ENCODE peak calls at places on chromosomes 12 and 14, in nine cellular contexts. N, X, B, W, D, K, U, Z and V are unnamed samples.
A peak's percentile ranks its signal among the peaks of the same experiment; 100 is the strongest.

GRCh38 chr14:95452176-95452889 is 64.1 kb downstream of the SYNE3 start:
- DNase-seq in W (peak; percentile 46), X (no peak), Z (no peak), N (peak; percentile 56), B (no peak), D (no peak), U (no peak), K (no peak), V (no peak)

GRCh38 chr14:71586131-71586893 is 345.9 kb upstream of the RGS6 start:
- DNase-seq in U (no peak), K (no peak), D (no peak), X (peak; percentile 34), B (no peak), W (peak; percentile 66), N (peak; percentile 20), Z (peak; percentile 60), V (no peak)

GRCh38 chr12:22525426-22525825 is 18.9 kb downstream of the C2CD5 start:
- DNase-seq in N (no peak), W (peak; percentile 50), D (no peak), U (no peak), Z (no peak), B (no peak), X (no peak), K (no peak), V (no peak)

GRCh38 chr12:12333980-12334709 is 15.9 kb downstream of the MANSC1 start:
- DNase-seq in W (peak; percentile 70), K (no peak), N (peak; percentile 80), U (peak; percentile 17), X (peak; percentile 43), Z (no peak), B (no peak), D (peak; percentile 43), V (no peak)

GRCh38 chr12:68446896-68447806 is 115.0 kb upstream of the MDM1 start:
- DNase-seq in U (no peak), Z (peak; percentile 57), N (no peak), W (peak; percentile 35), D (no peak), X (no peak), K (no peak), B (no peak), V (no peak)

GRCh38 chr12:110688446-110689001 is 391 bp downstream of the HVCN1 start:
- DNase-seq in U (peak; percentile 0), N (no peak), W (peak; percentile 12), Z (peak; percentile 14), B (no peak), X (no peak), K (no peak), D (no peak), V (no peak)

GRCh38 chr14:60760648-60761364 is 26.2 kb downstream of the MNAT1 start:
- DNase-seq in B (no peak), Z (no peak), D (no peak), U (peak; percentile 90), X (no peak), K (no peak), W (no peak), N (no peak), V (no peak)

GRCh38 chr12:4958697-4959375 is 49.1 kb downstream of the KCNA1 start:
- DNase-seq in U (no peak), D (no peak), Z (no peak), X (no peak), K (no peak), W (no peak), B (no peak), N (no peak), V (no peak)

GRCh38 chr14:61841145-61841544 is 78.9 kb downstream of the SNAPC1 start:
- DNase-seq in B (no peak), U (no peak), N (peak; percentile 31), D (no peak), X (no peak), W (peak; percentile 10), K (no peak), Z (no peak), V (no peak)

GRCh38 chr12:98644433-98644711 is 216 bp downstream of the IKBIP start:
- DNase-seq in B (no peak), W (no peak), X (peak; percentile 42), N (no peak), K (no peak), U (peak; percentile 86), D (no peak), Z (no peak), V (no peak)

GRCh38 chr14:54756656-54757392 is 145.8 kb downstream of the GCH1 start:
- DNase-seq in X (no peak), U (no peak), W (no peak), N (no peak), B (no peak), K (no peak), Z (no peak), D (no peak), V (no peak)

GRCh38 chr14:42004321-42004720 is 397.6 kb downstream of the LRFN5 start:
- DNase-seq in B (no peak), D (no peak), K (no peak), W (no peak), X (no peak), Z (no peak), N (no peak), U (no peak), V (no peak)

GRCh38 chr14:105364100-105364708 is 34.1 kb upstream of the TEX22 start:
- DNase-seq in D (no peak), X (no peak), W (peak; percentile 93), B (no peak), U (peak; percentile 54), N (peak; percentile 95), K (no peak), Z (no peak), V (peak; percentile 26)

GRCh38 chr14:21063479-21063878 is 5.9 kb downstream of the RNASE8 start:
- DNase-seq in U (peak; percentile 45), K (no peak), Z (no peak), X (no peak), D (no peak), N (no peak), B (no peak), W (peak; percentile 86), V (no peak)

GRCh38 chr14:74347795-74348100 is 523 bp upstream of the VRTN start:
- DNase-seq in K (no peak), N (no peak), Z (no peak), W (no peak), D (no peak), U (no peak), X (no peak), B (no peak), V (no peak)

GRCh38 chr12:124861492-124861891 is 2.2 kb downstream of the SCARB1 start:
- DNase-seq in D (peak; percentile 71), N (no peak), B (peak; percentile 49), X (peak; percentile 71), U (no peak), Z (no peak), K (peak; percentile 80), W (peak; percentile 18), V (no peak)
- H3K27ac ChIP-seq in D (no peak overlapping the region), N (no peak overlapping the region), B (peak overlapping the region; percentile 89), X (no peak overlapping the region), U (no peak overlapping the region), Z (no peak overlapping the region), K (no peak overlapping the region), W (no peak overlapping the region), V (no peak overlapping the region)

GRCh38 chr14:102776761-102777710 is at the start of gene TRAF3:
- DNase-seq in N (peak; percentile 93), K (peak; percentile 75), B (no peak), W (peak; percentile 86), X (peak; percentile 64), U (no peak), D (peak; percentile 79), Z (no peak), V (no peak)
- H3K27ac ChIP-seq in N (peak within 1 kb of the TSS; percentile 65), K (peak within 1 kb of the TSS; percentile 87), B (peak within 1 kb of the TSS; percentile 92), W (peak within 1 kb of the TSS; percentile 77), X (peak within 1 kb of the TSS; percentile 86), U (peak within 1 kb of the TSS; percentile 92), D (peak within 1 kb of the TSS; percentile 85), Z (peak within 1 kb of the TSS; percentile 57), V (peak within 1 kb of the TSS; percentile 62)

DNA sequence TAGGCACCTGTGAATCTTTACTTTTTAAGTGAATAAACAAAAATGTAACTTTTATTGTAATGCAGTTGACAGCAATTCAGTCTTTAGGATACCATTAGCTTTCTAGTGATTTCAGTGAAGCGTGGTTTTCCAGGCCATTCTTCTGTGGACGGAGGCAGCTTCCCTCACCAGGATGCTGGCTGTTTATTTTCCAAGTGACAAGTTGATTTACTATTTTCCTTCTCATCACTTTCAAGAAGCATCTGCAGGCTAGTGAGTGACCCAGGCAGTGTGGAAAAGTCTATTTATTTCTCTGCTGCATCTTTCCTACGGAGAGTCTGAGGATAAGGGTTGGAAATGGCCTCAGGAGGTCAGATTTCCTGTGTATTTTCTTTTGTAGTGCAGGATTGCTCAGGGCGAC is 467.7 kb downstream of the NRXN3 start:
- DNase-seq in K (no peak), B (no peak), X (no peak), U (no peak), D (no peak), Z (no peak), N (no peak), W (no peak), V (no peak)
- H3K27ac ChIP-seq in K (no peak overlapping the region), B (no peak overlapping the region), X (no peak overlapping the region), U (no peak overlapping the region), D (no peak overlapping the region), Z (no peak overlapping the region), N (no peak overlapping the region), W (no peak overlapping the region), V (no peak overlapping the region)

DNA sequence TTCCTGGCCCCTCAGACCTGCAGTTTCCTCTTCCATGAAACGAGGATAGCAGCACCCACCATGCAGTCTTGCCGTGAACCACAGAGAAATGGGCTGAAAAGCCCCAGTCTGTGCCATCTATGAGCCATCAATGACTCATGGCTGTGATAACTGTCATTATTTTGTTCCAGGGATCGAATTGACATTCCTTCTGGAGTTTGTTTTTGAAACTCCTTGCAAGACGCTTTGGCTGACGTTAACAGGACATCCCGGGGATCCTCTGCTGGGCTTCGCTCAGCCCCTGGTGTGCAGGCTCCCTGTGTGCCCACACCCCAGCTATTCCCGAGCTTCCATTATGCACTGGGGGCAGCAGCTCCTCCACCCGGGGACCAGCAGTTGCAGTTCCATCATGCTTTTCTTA is 33.8 kb downstream of the MMAB start:
- DNase-seq in Z (no peak), W (peak; percentile 64), N (no peak), X (no peak), U (no peak), K (no peak), D (no peak), B (no peak), V (no peak)
- H3K27ac ChIP-seq in Z (no peak overlapping the region), W (no peak overlapping the region), N (no peak overlapping the region), X (no peak overlapping the region), U (no peak overlapping the region), K (no peak overlapping the region), D (no peak overlapping the region), B (peak overlapping the region; percentile 89), V (no peak overlapping the region)

GRCh38 chr12:45878630-45879255 is 111.6 kb downstream of the SCAF11 start:
- DNase-seq in D (no peak), Z (no peak), B (no peak), W (peak; percentile 1), X (no peak), N (no peak), U (no peak), K (no peak), V (no peak)
- H3K27ac ChIP-seq in D (peak overlapping the region; percentile 28), Z (no peak overlapping the region), B (no peak overlapping the region), W (no peak overlapping the region), X (no peak overlapping the region), N (no peak overlapping the region), U (no peak overlapping the region), K (no peak overlapping the region), V (no peak overlapping the region)

GRCh38 chr12:131882804-131883520 is 11.5 kb upstream of the ULK1 start:
- DNase-seq in U (no peak), B (no peak), D (no peak), N (no peak), W (no peak), K (no peak), Z (no peak), X (no peak), V (no peak)
- H3K27ac ChIP-seq in U (no peak overlapping the region), B (no peak overlapping the region), D (no peak overlapping the region), N (no peak overlapping the region), W (no peak overlapping the region), K (no peak overlapping the region), Z (no peak overlapping the region), X (no peak overlapping the region), V (no peak overlapping the region)